ENCODE peak calls at places on chromosome 19, in nine cellular contexts. Z is aorta; O is K562; G is DND-41; U is CD8-positive, alpha-beta memory T cell; P is fibroblast of lung; C is mammary epithelial cell; J is A673; V is heart right ventricle. D is an unnamed sample. For H3K4me1, the result is how much of the 10 kb centered on the place peaks cover.

GRCh38 chr19:47243776-47244547 is 12.4 kb upstream of the CCDC9 start:
- DNase-seq in Z (peak), O (peak), G (peak), U (peak), P (peak), C (peak), J (peak), V (peak), D (peak)

GRCh38 chr19:42528354-42529247 is at the start of gene CEACAM1:
- DNase-seq in Z (no peak), O (peak), G (peak), U (peak), P (no peak), C (peak), J (peak), V (peak), D (no peak)

GRCh38 chr19:47075941-47076340 is 27.5 kb upstream of the TMEM160 start:
- DNase-seq in Z (no peak), O (no peak), G (no peak), U (no peak), P (no peak), C (no peak), J (no peak), V (no peak), D (no peak)

GRCh38 chr19:14070268-14071050 is 2.1 kb upstream of the MISP3 start:
- DNase-seq in Z (no peak), O (no peak), G (no peak), U (no peak), P (no peak), C (no peak), J (no peak), V (no peak), D (no peak)

GRCh38 chr19:51338563-51339312 is 3.2 kb downstream of the VSIG10L start:
- DNase-seq in Z (peak), O (peak), G (peak), U (peak), P (peak), C (peak), J (peak), V (peak), D (peak)

GRCh38 chr19:15014579-15014978 is 34.7 kb upstream of the CASP14 start:
- DNase-seq in Z (no peak), O (peak), G (peak), U (no peak), P (no peak), C (no peak), J (peak), V (no peak), D (no peak)

GRCh38 chr19:48685583-48685982 is 10.2 kb upstream of the FUT2 start:
- DNase-seq in Z (no peak), O (no peak), G (no peak), U (no peak), P (no peak), C (peak), J (no peak), V (no peak), D (peak)

GRCh38 chr19:34960103-34960805 is 3.8 kb downstream of the ZNF792 start:
- DNase-seq in Z (no peak), O (no peak), G (no peak), U (no peak), P (peak), C (peak), J (no peak), V (no peak), D (peak)

GRCh38 chr19:50933640-50934039 is 19.2 kb downstream of the KLK5 start:
- DNase-seq in Z (no peak), O (no peak), G (no peak), U (no peak), P (peak), C (peak), J (no peak), V (no peak), D (no peak)

GRCh38 chr19:50437862-50438449 is 5.3 kb downstream of the MYBPC2 start:
- DNase-seq in Z (no peak), O (no peak), G (no peak), U (no peak), P (no peak), C (no peak), J (no peak), V (no peak), D (no peak)

GRCh38 chr19:15418588-15419412 is at the start of gene AKAP8L:
- DNase-seq in Z (peak), O (peak), G (peak), U (peak), P (peak), C (peak), J (peak), V (peak), D (peak)

GRCh38 chr19:49127674-49128544 is 8.6 kb downstream of the PPFIA3 start:
- DNase-seq in Z (peak), O (peak), G (peak), U (peak), P (peak), C (peak), J (peak), V (peak), D (peak)

GRCh38 chr19:16417660-16418596 is 53.8 kb downstream of the EPS15L1 start:
- DNase-seq in Z (peak), O (peak), G (peak), U (peak), P (peak), C (peak), J (peak), V (peak), D (peak)

GRCh38 chr19:2547721-2548120 is 71.8 kb downstream of the GADD45B start:
- DNase-seq in Z (peak), O (no peak), G (no peak), U (no peak), P (no peak), C (no peak), J (no peak), V (no peak), D (no peak)

GRCh38 chr19:36418287-36419001 is at the start of gene ZFP82:
- DNase-seq in Z (peak), O (peak), G (peak), U (peak), P (peak), C (peak), J (peak), V (peak), D (peak)
- H3K27ac ChIP-seq in Z (peak), O (peak), G (peak), U (peak), P (peak), C (peak), J (peak), V (peak), D (peak)

GRCh38 chr19:45091031-45091918 is 1.7 kb upstream of the PPP1R37 start:
- DNase-seq in Z (peak), O (peak), G (no peak), U (peak), P (peak), C (peak), J (peak), V (peak), D (peak)

GRCh38 chr19:45092747-45093678 is at the start of gene PPP1R37:
- DNase-seq in Z (peak), O (peak), G (peak), U (peak), P (peak), C (peak), J (peak), V (peak), D (peak)

GRCh38 chr19:45090034-45090433 is 2.9 kb upstream of the PPP1R37 start:
- DNase-seq in Z (no peak), O (no peak), G (no peak), U (no peak), P (no peak), C (no peak), J (no peak), V (no peak), D (no peak)

GRCh38 chr19:45087531-45087930 is 5.4 kb upstream of the PPP1R37 start:
- DNase-seq in Z (no peak), O (no peak), G (peak), U (peak), P (no peak), C (no peak), J (no peak), V (no peak), D (no peak)

DNA sequence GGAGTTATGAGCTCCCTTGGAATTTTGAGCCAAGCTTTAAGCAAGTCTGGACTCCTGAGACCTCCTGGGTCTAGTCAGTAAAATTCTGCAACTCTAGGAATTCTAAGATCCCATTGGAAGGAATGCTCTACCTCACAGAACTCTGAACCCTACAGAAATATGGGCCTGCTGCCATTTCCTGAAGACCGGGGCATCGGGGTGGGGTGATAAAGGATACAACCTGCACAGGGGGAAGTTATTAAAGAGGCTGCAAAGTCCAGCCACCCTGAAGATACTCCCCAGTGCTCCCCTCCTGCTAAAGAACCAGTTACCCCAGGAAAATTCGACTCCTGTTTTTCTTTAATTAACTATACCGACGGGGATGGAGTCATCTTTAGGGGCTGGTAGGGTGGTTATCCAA is 2.4 kb upstream of the PPP1R37 start:
- DNase-seq in Z (no peak), O (no peak), G (no peak), U (no peak), P (no peak), C (no peak), J (no peak), V (no peak), D (no peak)
- H3K4me3 ChIP-seq in Z (no peak), O (no peak), G (no peak), U (no peak), P (peak), C (peak), J (peak), V (peak), D (no peak)

GRCh38 chr19:4976412-4977298 is 7.7 kb downstream of the KDM4B start:
- DNase-seq in Z (peak), O (no peak), G (no peak), U (no peak), P (peak), C (peak), J (peak), V (peak), D (peak)
- H3K4me1 ChIP-seq in Z (under half), O (half or more), G (under half), U (under half), P (under half), C (under half), J (under half), V (half or more), D (under half)

DNA sequence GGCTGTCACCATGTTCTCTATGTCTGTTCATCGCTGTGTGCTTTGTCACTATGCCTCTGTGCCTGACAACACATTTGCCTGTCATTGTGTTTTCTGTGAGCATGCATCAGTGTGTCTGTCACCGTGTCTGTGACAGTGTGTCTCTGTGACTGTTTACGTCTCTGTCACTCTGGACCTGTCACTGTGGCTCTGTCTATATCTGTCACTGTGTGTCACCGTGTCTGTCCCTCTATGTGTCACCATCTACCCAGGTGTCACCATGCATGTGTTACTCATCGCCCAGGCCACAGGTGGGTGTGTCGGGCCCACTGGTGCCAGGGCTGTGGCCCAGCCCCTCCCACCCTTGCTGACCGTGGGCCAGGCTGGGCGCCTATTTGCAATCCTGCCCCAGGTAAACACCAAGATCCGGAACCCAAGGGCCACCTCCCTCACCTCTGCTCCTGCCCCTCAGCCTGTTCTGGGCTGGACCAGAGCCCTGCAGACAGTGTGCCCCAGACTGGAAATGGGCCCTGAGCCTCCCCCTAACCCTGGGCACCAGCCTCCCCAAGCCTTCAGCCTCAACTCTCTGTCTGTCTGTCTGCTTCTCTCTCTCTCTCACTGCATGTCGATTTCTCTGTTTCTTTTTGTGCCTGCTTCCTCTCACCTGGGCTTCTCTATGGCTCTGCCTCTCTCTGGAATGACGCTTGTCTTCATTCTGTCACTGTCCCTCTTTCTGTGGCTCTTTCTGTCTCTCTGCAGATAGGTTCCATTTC is 7.7 kb downstream of the IRF2BP1 start:
- DNase-seq in Z (no peak), O (no peak), G (no peak), U (no peak), P (no peak), C (no peak), J (no peak), V (no peak), D (no peak)
- H3K27ac ChIP-seq in Z (no peak), O (peak), G (no peak), U (no peak), P (no peak), C (no peak), J (no peak), V (no peak), D (no peak)

D was measured in SJCRH30.